ENCODE peak calls at places on chromosomes 2 and 18, in eight cellular contexts. J, G, P, N, Z, O, A and Y are unnamed samples.

GRCh38 chr2:216539791-216540241 is 41.2 kb downstream of the RPL37A start:
- DNase-seq in Z (peak; percentile 55), A (no peak), N (peak; percentile 65), O (peak; percentile 53), G (peak; percentile 69), P (no peak), J (no peak), Y (no peak)

GRCh38 chr2:49973917-49974368 is 819.6 kb upstream of the FSHR start:
- DNase-seq in P (no peak), G (peak; percentile 74), N (peak; percentile 32), O (peak; percentile 52), A (no peak), Z (peak; percentile 11), J (no peak), Y (no peak)

GRCh38 chr2:128315122-128315828 is 3.4 kb downstream of the HS6ST1 start:
- DNase-seq in G (peak; percentile 39), O (peak; percentile 41), P (no peak), Z (no peak), J (no peak), A (no peak), N (no peak), Y (peak; percentile 7)

GRCh38 chr2:240356700-240357640 is 78.5 kb upstream of the GPC1 start:
- DNase-seq in Z (no peak), J (no peak), O (peak; percentile 37), G (no peak), A (no peak), N (no peak), P (no peak), Y (no peak)

GRCh38 chr2:20496069-20496468 is 49.2 kb downstream of the RHOB start:
- DNase-seq in N (no peak), O (no peak), P (peak; percentile 59), G (peak; percentile 86), J (peak; percentile 37), A (no peak), Z (no peak), Y (no peak)

GRCh38 chr18:68699043-68699442 is 15.9 kb downstream of the TMX3 start:
- DNase-seq in N (no peak), G (no peak), A (peak; percentile 14), J (peak; percentile 23), Z (no peak), O (no peak), P (no peak), Y (no peak)

GRCh38 chr2:222882484-222882928 is 21.7 kb downstream of the ACSL3 start:
- DNase-seq in Z (no peak), P (no peak), A (no peak), G (peak; percentile 58), J (no peak), O (no peak), N (no peak), Y (no peak)

GRCh38 chr2:121648206-121648605 is 1.1 kb downstream of the CLASP1 start:
- DNase-seq in J (no peak), N (no peak), Z (no peak), A (no peak), P (peak; percentile 4), O (no peak), G (no peak), Y (peak; percentile 39)

GRCh38 chr2:127034056-127034455 is 72.9 kb downstream of the BIN1 start:
- DNase-seq in J (no peak), G (no peak), Z (no peak), A (no peak), N (no peak), O (no peak), P (no peak), Y (no peak)

GRCh38 chr2:118202707-118203303 is 114.5 kb downstream of the INSIG2 start:
- DNase-seq in Z (peak; percentile 60), J (no peak), G (peak; percentile 55), O (peak; percentile 53), P (peak; percentile 35), N (no peak), A (no peak), Y (peak; percentile 65)

GRCh38 chr2:24026233-24026632 is 16.3 kb downstream of the MFSD2B start:
- DNase-seq in P (no peak), J (no peak), Z (no peak), O (no peak), N (no peak), G (no peak), A (no peak), Y (no peak)

GRCh38 chr18:22165049-22165602 is 4.3 kb upstream of the GATA6 start:
- DNase-seq in G (no peak), N (no peak), Z (no peak), J (no peak), O (no peak), P (no peak), A (no peak), Y (no peak)

GRCh38 chr2:222052934-222053367 is 245.8 kb downstream of the PAX3 start:
- DNase-seq in N (no peak), P (no peak), G (no peak), O (no peak), A (no peak), J (no peak), Z (no peak), Y (peak; percentile 27)

GRCh38 chr2:202149155-202149762 is 76.2 kb downstream of the KIAA2012 start:
- DNase-seq in P (peak; percentile 43), G (no peak), A (no peak), N (peak; percentile 61), J (no peak), O (no peak), Z (no peak), Y (no peak)

GRCh38 chr2:241659150-241659739 is 21.8 kb downstream of the ATG4B start:
- DNase-seq in Z (no peak), G (peak; percentile 70), J (no peak), A (peak; percentile 40), O (no peak), N (peak; percentile 53), P (peak; percentile 78), Y (peak; percentile 74)

DNA sequence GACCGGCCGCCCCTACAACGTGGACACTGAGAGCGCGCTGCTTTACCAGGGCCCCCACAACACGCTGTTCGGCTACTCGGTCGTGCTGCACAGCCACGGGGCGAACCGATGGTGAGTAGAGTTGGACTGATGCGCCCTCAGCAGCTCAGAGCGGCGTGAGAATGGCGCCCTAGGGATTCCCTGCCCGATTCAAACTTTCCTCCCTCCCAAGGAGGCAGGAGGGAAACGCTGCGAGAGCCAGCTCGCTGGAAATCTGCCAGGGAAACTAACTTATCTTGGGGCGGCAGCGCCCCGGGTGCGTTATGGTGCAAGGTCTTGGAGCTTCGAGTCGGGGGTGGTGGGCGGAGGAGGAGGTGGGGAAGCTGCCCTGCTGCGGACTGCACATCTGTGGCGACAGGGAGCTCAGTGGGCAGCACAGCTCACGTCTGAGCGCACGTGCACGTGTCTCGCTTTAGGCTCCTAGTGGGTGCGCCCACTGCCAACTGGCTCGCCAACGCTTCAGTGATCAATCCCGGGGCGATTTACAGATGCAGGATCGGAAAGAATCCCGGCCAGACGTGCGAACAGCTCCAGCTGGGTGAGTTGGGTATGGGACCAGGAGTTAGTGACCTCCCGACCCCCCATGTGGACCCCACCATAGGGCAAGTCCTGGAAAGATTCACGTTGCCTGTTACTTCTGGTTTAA is 697 bp downstream of the ITGA4 start:
- DNase-seq in N (peak; percentile 5), J (no peak), A (no peak), Z (peak; percentile 47), G (peak; percentile 59), O (peak; percentile 63), P (peak; percentile 41), Y (peak; percentile 95)
- TF ChIP-seq CTCF in N (no peak), J (peak; percentile 5), A (no peak), Z (no peak), G (no peak), O (no peak), P (no peak), Y (no peak)

GRCh38 chr2:33409417-33409955 is 67.0 kb upstream of the RASGRP3 start:
- DNase-seq in Z (no peak), P (no peak), A (no peak), N (no peak), G (no peak), O (no peak), J (no peak), Y (no peak)

GRCh38 chr2:33411765-33412164 is 64.7 kb upstream of the RASGRP3 start:
- DNase-seq in J (peak; percentile 81), N (no peak), G (no peak), Z (no peak), A (no peak), P (peak; percentile 83), O (no peak), Y (no peak)

GRCh38 chr2:33417093-33417492 is 59.4 kb upstream of the RASGRP3 start:
- DNase-seq in N (peak; percentile 39), G (no peak), Z (no peak), P (no peak), O (no peak), A (no peak), J (no peak), Y (peak; percentile 40)

GRCh38 chr2:33408109-33408508 is 68.3 kb upstream of the RASGRP3 start:
- DNase-seq in J (no peak), N (no peak), G (no peak), P (no peak), A (no peak), O (no peak), Z (no peak), Y (no peak)

DNA sequence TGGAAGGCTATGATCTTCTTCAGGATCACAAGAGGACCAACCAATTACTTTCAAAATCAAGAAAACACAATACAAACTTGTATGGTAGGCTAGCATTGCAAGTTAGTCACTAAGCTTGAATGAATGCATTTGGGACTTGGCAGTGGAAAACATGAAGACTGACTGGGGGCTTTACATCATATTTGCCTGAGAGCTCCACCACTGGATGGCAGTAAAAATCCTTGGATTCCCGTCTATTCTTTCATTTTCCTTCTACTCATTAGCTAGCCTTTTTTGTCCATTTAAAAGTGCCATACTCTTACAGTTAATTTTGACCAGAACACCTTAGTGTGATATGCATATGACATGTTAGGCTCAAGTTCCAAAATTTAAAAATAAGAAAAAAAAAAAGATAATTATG is 63.5 kb upstream of the RASGRP3 start:
- DNase-seq in P (peak; percentile 61), G (no peak), A (no peak), N (peak; percentile 35), O (no peak), J (no peak), Z (peak; percentile 31), Y (peak; percentile 62)
- TF ChIP-seq CTCF in P (peak; percentile 69), G (peak; percentile 44), A (peak; percentile 50), N (peak; percentile 69), O (peak; percentile 51), J (peak; percentile 38), Z (peak; percentile 27), Y (peak; percentile 44)

GRCh38 chr18:5031216-5031615 is 165.8 kb downstream of the AKAIN1 start:
- DNase-seq in O (no peak), G (no peak), J (no peak), P (no peak), Z (no peak), A (no peak), N (no peak), Y (no peak)

DNA sequence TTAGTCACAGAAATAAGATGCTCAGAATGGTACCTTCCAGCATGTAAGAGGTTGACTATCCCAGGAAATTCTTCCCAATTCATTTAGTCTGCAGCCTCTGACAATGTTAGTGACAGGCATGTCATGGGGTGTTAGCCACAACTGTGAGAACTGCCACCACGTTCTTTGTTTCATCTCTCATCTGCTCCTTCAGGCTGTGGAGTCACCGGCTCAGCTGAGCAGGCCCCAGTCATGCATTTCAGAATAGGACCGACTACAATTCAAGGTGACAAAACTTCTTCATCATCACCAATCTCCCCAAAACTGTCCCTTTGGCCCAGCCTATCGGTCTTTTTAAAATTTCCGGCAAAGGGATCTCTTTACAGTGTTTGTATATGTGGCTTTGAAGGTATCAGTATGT is 167.4 kb downstream of the AKAIN1 start:
- DNase-seq in A (no peak), N (no peak), O (no peak), Z (no peak), P (no peak), J (no peak), G (no peak), Y (no peak)
- TF ChIP-seq CTCF in A (no peak), N (no peak), O (no peak), Z (no peak), P (no peak), J (no peak), G (no peak), Y (no peak)

GRCh38 chr18:65606551-65607130 is 144.2 kb upstream of the CDH7 start:
- DNase-seq in P (no peak), J (no peak), O (no peak), N (no peak), Z (no peak), A (no peak), G (no peak), Y (peak; percentile 1)
- TF ChIP-seq CTCF in P (no peak), J (no peak), O (no peak), N (no peak), Z (no peak), A (no peak), G (no peak), Y (no peak)